ENCODE peak calls at places on chromosomes 16 and 17, in four cellular contexts. N is naive thymus-derived CD4-positive, alpha-beta T cell; E is left lung; F is small intestine. S is an unnamed sample. For H3K9me3, the result is how much of the 10 kb centered on the place peaks cover.

GRCh38 chr17:44901323-44901965 is 2.2 kb upstream of the EFTUD2 start:
- DNase-seq in N (no peak), E (no peak), F (no peak), S (no peak)

GRCh38 chr17:15413101-15413750 is 54.2 kb downstream of the CDRT4 start:
- DNase-seq in N (no peak), E (no peak), F (no peak), S (no peak)

GRCh38 chr16:50709061-50709695 is 15.8 kb downstream of the NOD2 start:
- DNase-seq in N (no peak), E (peak), F (no peak), S (no peak)

GRCh38 chr16:66408181-66409048 is 18.7 kb upstream of the BEAN1 start:
- DNase-seq in N (peak), E (no peak), F (peak), S (no peak)

GRCh38 chr17:48432820-48433775 is 3.1 kb upstream of the SKAP1 start:
- DNase-seq in N (no peak), E (no peak), F (no peak), S (no peak)

GRCh38 chr17:81870155-81870977 is 771 bp downstream of the ARHGDIA start:
- DNase-seq in N (peak), E (peak), F (peak), S (no peak)

GRCh38 chr17:48613862-48614694 is 1.0 kb downstream of the HOXB8 start:
- DNase-seq in N (no peak), E (no peak), F (no peak), S (no peak)

GRCh38 chr16:76204249-76204648 is 73.0 kb upstream of the CNTNAP4 start:
- DNase-seq in N (no peak), E (no peak), F (no peak), S (no peak)

GRCh38 chr17:69466905-69467630 is 52.6 kb downstream of the MAP2K6 start:
- DNase-seq in N (no peak), E (no peak), F (peak), S (no peak)

GRCh38 chr17:5184284-5184683 is 7.4 kb downstream of the ZNF594 start:
- DNase-seq in N (no peak), E (no peak), F (no peak), S (no peak)
- H3K9me3 ChIP-seq in N (under half), E (half or more), F (under half), S (half or more)

GRCh38 chr16:3389663-3390338 is 11.0 kb downstream of the ZSCAN32 start:
- DNase-seq in N (no peak), E (no peak), F (no peak), S (no peak)
- H3K9me3 ChIP-seq in N (under half), E (half or more), F (under half), S (half or more)

DNA sequence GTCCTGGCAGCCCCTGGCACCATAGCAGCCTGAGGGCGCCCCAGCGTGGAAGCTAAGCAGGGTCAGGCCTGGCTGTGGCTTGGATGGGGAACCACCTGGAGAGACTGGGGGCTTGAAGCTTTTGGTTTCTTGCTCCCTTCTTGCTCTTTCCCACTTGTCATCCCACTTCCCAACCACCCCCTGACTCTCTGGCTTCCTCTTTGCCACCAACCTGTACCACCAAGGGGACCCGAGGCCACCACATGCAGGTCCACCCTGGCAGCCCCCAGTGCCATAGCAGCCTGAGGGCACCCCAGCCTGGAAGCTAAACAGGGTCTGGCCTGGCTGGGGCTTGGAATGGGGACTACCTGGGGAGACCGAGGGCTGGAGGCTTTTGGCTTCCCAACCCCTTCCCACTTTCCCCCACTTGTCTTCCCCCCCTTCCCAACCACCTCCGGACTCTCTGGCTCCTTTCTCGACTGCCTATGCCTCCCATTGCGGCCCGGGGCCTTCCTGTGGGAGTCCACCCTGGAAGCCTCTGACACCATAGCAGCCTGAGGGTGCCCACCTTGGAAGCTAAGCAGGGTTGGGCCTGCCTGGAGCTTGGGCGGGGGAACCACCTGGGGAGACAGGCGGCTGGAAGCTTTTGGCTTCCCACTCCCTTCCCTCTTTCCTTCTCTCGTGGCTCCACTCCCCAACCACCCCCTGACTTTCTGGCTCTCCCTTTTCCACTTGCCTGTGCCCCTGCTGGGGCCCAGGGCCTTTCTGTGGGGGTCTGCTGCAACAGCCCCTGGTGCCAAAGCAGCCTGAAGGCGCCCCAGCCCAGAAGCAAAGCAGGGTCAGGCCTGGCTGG is 2294.4 kb downstream of the TP53TG3F start:
- DNase-seq in N (no peak), E (no peak), F (no peak), S (no peak)
- H3K9me3 ChIP-seq in N (under half), E (half or more), F (under half), S (under half)

GRCh38 chr17:61699032-61699431 is 108.0 kb upstream of the NACA2 start:
- DNase-seq in N (no peak), E (no peak), F (no peak), S (no peak)
- H3K9me3 ChIP-seq in N (under half), E (half or more), F (under half), S (under half)

GRCh38 chr17:31536451-31536850 is 145.0 kb downstream of the RAB11FIP4 start:
- DNase-seq in N (no peak), E (no peak), F (no peak), S (no peak)
- H3K9me3 ChIP-seq in N (under half), E (under half), F (under half), S (under half)

GRCh38 chr16:13697013-13697412 is 222.9 kb upstream of the ERCC4 start:
- DNase-seq in N (no peak), E (no peak), F (no peak), S (no peak)
- H3K9me3 ChIP-seq in N (under half), E (half or more), F (under half), S (under half)

DNA sequence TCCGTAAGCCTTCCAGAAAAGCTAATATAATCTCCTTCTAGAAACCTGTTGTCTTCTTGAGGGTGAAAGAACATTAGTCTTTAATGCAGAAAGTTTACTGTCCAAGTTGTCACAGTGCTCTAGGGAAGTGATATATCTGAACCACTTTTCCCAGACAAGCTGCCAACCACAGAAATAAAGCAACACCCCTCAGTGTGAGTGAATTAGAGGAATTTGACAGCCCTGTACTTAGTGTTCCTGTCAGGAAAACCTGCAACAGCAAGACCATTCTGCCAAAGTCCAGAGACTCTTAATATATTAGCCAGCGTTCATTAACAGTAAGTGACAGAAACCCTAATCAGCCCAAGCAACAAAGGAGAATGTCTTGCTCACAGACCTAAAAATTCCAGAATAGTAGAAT is 137.7 kb downstream of the KATNIP start:
- DNase-seq in N (no peak), E (no peak), F (no peak), S (no peak)
- H3K9me3 ChIP-seq in N (under half), E (under half), F (under half), S (under half)

GRCh38 chr16:35795361-35796029 is 2336.1 kb downstream of the TP53TG3F start:
- DNase-seq in N (no peak), E (no peak), F (no peak), S (no peak)

GRCh38 chr16:35792516-35793285 is 2333.3 kb downstream of the TP53TG3F start:
- DNase-seq in N (no peak), E (no peak), F (no peak), S (no peak)

GRCh38 chr16:35798885-35799426 is 2339.5 kb downstream of the TP53TG3F start:
- DNase-seq in N (no peak), E (no peak), F (peak), S (no peak)

DNA sequence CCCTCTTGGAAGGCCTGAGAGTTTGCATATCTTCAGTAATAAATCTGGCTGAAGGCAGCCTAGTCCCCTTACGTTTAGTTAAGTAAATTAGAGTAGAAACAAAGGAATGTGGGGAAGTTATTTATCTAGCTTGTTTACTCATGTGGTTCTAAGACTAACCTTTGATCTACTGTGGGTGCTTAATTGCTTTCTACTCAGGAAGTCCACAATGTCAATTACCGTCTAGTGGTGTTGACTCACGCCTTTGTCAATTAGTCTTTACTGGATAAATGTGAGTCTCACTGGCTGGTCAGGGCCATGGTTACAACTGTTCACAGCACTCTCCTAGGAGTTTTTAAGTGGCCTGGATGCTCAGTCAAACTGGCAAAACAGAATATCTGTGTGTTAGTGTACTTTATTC is 2338.4 kb downstream of the TP53TG3F start:
- DNase-seq in N (no peak), E (no peak), F (peak), S (no peak)
- H3K9me3 ChIP-seq in N (under half), E (half or more), F (under half), S (under half)

S was measured in breast epithelium.